ENCODE peak calls at places on chromosomes 1 and 21, in five cellular contexts. S is H1, L is K562, E is GM12878, Z is HepG2. X is an unnamed sample.

GRCh38 chr1:168121314-168122029 is 15.3 kb downstream of the GPR161 start:
- DNase-seq in L (no peak), S (no peak), E (no peak), Z (no peak), X (no peak)

GRCh38 chr1:16393255-16394177 is 26.5 kb downstream of the SZRD1 start:
- DNase-seq in L (no peak), Z (no peak), E (no peak), S (no peak), X (no peak)

GRCh38 chr1:180210008-180210555 is 20.0 kb upstream of the LHX4 start:
- DNase-seq in Z (no peak), S (no peak), E (no peak), L (no peak), X (no peak)

GRCh38 chr1:225253784-225254183 is 174.1 kb downstream of the LBR start:
- DNase-seq in E (no peak), L (no peak), S (no peak), Z (no peak), X (no peak)

GRCh38 chr1:153588482-153588881 is 22.8 kb upstream of the S100A2 start:
- DNase-seq in Z (no peak), S (no peak), L (no peak), E (no peak), X (no peak)

GRCh38 chr1:43217747-43218146 is 45.6 kb downstream of the CFAP57 start:
- DNase-seq in S (no peak), Z (no peak), L (no peak), E (no peak), X (no peak)

GRCh38 chr1:12172042-12172851 is 5.5 kb downstream of the TNFRSF1B start:
- DNase-seq in E (no peak), S (no peak), Z (no peak), L (peak; percentile 36), X (no peak)

GRCh38 chr1:65994223-65994622 is 201.5 kb downstream of the PDE4B start:
- DNase-seq in L (no peak), Z (no peak), E (no peak), S (no peak), X (no peak)

GRCh38 chr1:204408074-204408507 is 3.5 kb downstream of the PPP1R15B start:
- DNase-seq in S (no peak), L (peak; percentile 78), Z (no peak), E (no peak), X (peak; percentile 33)

GRCh38 chr1:230572121-230573083 is 69.9 kb upstream of the COG2 start:
- DNase-seq in E (no peak), Z (peak; percentile 39), S (no peak), L (no peak), X (no peak)

GRCh38 chr1:14095001-14095400 is 395.0 kb downstream of the PRDM2 start:
- DNase-seq in S (no peak), L (peak; percentile 57), E (no peak), Z (no peak), X (peak; percentile 26)

GRCh38 chr1:113813218-113813617 is 942 bp upstream of the RSBN1 start:
- DNase-seq in Z (no peak), E (no peak), S (no peak), L (peak; percentile 31), X (no peak)

GRCh38 chr21:38760017-38760761 is 45.5 kb upstream of the ETS2 start:
- DNase-seq in S (no peak), E (no peak), Z (no peak), L (peak; percentile 16), X (no peak)

DNA sequence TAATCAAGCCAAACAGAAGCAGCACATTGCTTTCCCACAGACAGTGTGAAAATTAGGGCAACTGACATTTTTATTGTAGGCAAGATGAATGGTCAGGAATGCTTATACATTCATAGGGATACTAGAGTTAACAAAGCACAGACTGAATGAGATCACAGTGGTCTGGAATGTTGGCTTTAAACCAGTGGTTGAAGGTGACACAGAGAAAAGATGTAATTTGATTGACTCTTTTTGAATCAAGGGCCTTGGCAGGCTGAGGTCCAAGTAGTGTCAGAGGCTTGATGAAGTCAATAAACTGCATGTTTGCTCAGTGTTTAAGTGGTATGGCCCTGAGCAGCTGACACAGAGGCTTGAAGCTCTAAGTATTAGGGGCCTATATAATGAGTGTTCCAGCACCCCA is 256.7 kb downstream of the CTH start:
- DNase-seq in Z (no peak), L (no peak), S (no peak), E (no peak), X (no peak)
- TF ChIP-seq CHD2 in Z (no peak), L (no peak), S (no peak), E (no peak), X (no peak)

GRCh38 chr1:227885648-227886502 is 61.9 kb downstream of the WNT9A start:
- DNase-seq in S (no peak), L (peak; percentile 57), Z (no peak), E (no peak), X (peak; percentile 22)

GRCh38 chr1:227885135-227885647 is 62.5 kb downstream of the WNT9A start:
- DNase-seq in L (no peak), E (no peak), S (no peak), Z (no peak), X (peak; percentile 29)

GRCh38 chr1:227883641-227884301 is 64.0 kb downstream of the WNT9A start:
- DNase-seq in L (no peak), E (no peak), S (no peak), Z (no peak), X (no peak)

GRCh38 chr1:227883073-227883520 is 64.6 kb downstream of the WNT9A start:
- DNase-seq in S (no peak), L (no peak), E (no peak), Z (no peak), X (peak; percentile 10)

DNA sequence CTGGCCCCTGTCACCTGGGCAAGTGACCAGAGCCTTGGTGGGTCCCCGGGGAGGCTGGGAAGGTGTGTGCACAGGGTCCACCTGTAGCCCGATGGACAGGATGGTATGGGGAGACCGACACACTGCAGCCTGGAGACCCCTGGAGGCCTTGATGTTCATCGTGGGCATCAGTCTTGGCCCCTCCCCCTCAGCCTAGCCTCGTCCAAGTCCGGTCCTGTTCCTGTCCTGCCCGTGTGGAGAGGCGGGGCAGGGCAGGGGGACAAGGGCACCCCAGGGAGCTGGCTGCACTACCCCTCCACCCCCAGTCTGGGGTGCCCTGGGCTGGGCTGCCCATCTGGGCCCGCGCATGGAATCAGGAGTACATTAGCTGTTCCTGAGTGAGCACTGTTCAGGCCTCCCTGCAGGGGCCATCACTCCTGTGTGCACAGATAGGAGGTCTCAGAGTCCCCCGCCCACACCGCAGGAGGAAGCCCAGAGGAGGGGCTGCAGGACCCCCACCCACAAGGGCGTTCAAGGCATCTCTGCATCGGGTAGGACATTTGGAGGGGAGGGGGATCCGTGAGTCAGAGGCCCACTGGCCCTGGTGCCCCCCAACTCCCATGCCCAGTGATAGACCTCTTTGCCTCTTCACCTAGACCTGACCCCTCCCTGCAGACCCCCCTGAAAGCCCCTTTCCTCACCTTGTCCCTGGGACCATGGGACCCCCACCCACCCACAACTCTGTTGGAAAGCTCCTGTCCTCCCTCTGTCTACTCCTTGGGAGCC is 63.2 kb downstream of the WNT9A start:
- DNase-seq in S (no peak), Z (no peak), E (no peak), L (no peak), X (peak; percentile 17)
- TF ChIP-seq JUND in S (no peak), Z (no peak), E (no peak), L (no peak), X (no peak)

GRCh38 chr1:59428828-59429227 is 131.9 kb downstream of the FGGY start:
- DNase-seq in S (no peak), L (peak; percentile 18), Z (no peak), E (no peak), X (no peak)

GRCh38 chr1:59422921-59423575 is 126.2 kb downstream of the FGGY start:
- DNase-seq in E (no peak), Z (peak; percentile 92), L (no peak), S (no peak), X (peak; percentile 4)

GRCh38 chr1:59427784-59428183 is 130.9 kb downstream of the FGGY start:
- DNase-seq in Z (no peak), L (no peak), S (no peak), E (no peak), X (no peak)

GRCh38 chr1:59429651-59430050 is 132.8 kb downstream of the FGGY start:
- DNase-seq in L (no peak), E (no peak), S (no peak), Z (no peak), X (no peak)

GRCh38 chr1:59427155-59427554 is 130.3 kb downstream of the FGGY start:
- DNase-seq in Z (no peak), S (no peak), E (no peak), L (peak; percentile 68), X (no peak)
- TF ChIP-seq CHD2 in Z (no peak), S (no peak), E (no peak), L (no peak), X (no peak)

GRCh38 chr1:7222616-7223015 is 437.4 kb downstream of the CAMTA1 start:
- DNase-seq in E (no peak), L (no peak), S (no peak), Z (no peak), X (no peak)

GRCh38 chr1:7223334-7224080 is 438.3 kb downstream of the CAMTA1 start:
- DNase-seq in Z (no peak), L (no peak), E (no peak), S (no peak), X (no peak)

GRCh38 chr1:7224081-7224534 is 438.9 kb downstream of the CAMTA1 start:
- DNase-seq in S (no peak), E (no peak), L (no peak), Z (no peak), X (no peak)

GRCh38 chr1:7225711-7226505 is 440.7 kb downstream of the CAMTA1 start:
- DNase-seq in L (no peak), E (no peak), Z (no peak), S (no peak), X (no peak)

GRCh38 chr1:7224644-7225043 is 439.4 kb downstream of the CAMTA1 start:
- DNase-seq in L (peak; percentile 28), Z (no peak), S (peak; percentile 15), E (no peak), X (no peak)
- TF ChIP-seq JUND in L (no peak), Z (no peak), S (no peak), E (no peak), X (no peak)

GRCh38 chr1:53545663-53546408 is 86.6 kb downstream of the DMRTB1 start:
- DNase-seq in Z (no peak), E (no peak), L (no peak), S (no peak), X (peak; percentile 27)
- TF ChIP-seq CHD2 in Z (no peak), E (no peak), L (no peak), S (no peak), X (no peak)

GRCh38 chr1:109482796-109483638 is 688 bp upstream of the ATXN7L2 start:
- DNase-seq in E (no peak), Z (no peak), S (no peak), L (peak; percentile 34), X (peak; percentile 84)
- TF ChIP-seq JUND in E (no peak), Z (no peak), S (no peak), L (no peak), X (no peak)

GRCh38 chr1:151476083-151476482 is 16.8 kb upstream of the POGZ start:
- DNase-seq in E (no peak), S (no peak), L (no peak), Z (no peak), X (no peak)

GRCh38 chr1:151474711-151475110 is 15.4 kb upstream of the POGZ start:
- DNase-seq in Z (no peak), S (no peak), E (no peak), L (no peak), X (no peak)

GRCh38 chr1:151475175-151475574 is 15.9 kb upstream of the POGZ start:
- DNase-seq in E (peak; percentile 48), S (no peak), L (no peak), Z (no peak), X (no peak)

GRCh38 chr1:151477066-151477465 is 17.8 kb upstream of the POGZ start:
- DNase-seq in E (no peak), Z (no peak), S (no peak), L (no peak), X (no peak)

GRCh38 chr1:151472852-151473731 is 13.8 kb upstream of the POGZ start:
- DNase-seq in E (no peak), L (peak; percentile 54), Z (no peak), S (no peak), X (peak; percentile 82)
- TF ChIP-seq CHD2 in E (peak; percentile 11), L (peak; percentile 40), Z (no peak), S (peak; percentile 69), X (no peak)